ENCODE peak calls at places on chromosomes 11 and 22, in six cellular contexts. Q, Z, B, P, Y and L are unnamed samples.

GRCh38 chr11:114880458-114880857 is 202.1 kb downstream of the NXPE2 start:
- DNase-seq in Q (no peak), Z (no peak), B (no peak), P (no peak), Y (no peak), L (no peak)

GRCh38 chr11:84234462-84235202 is 948.5 kb upstream of the CCDC90B start:
- DNase-seq in Q (no peak), Z (no peak), B (no peak), P (no peak), Y (no peak), L (no peak)

GRCh38 chr11:12287374-12288211 is 89.8 kb upstream of the PARVA start:
- DNase-seq in Q (peak; percentile 95), Z (peak; percentile 95), B (no peak), P (peak; percentile 55), Y (peak; percentile 59), L (peak; percentile 20)

GRCh38 chr11:72012091-72012630 is 13.5 kb downstream of the IL18BP start:
- DNase-seq in Q (no peak), Z (no peak), B (no peak), P (no peak), Y (no peak), L (no peak)

GRCh38 chr22:40024201-40025061 is 29.7 kb downstream of the FAM83F start:
- DNase-seq in Q (peak; percentile 62), Z (peak; percentile 39), B (no peak), P (peak; percentile 84), Y (peak; percentile 54), L (peak; percentile 73)

GRCh38 chr11:66420671-66421476 is at the start of gene NPAS4:
- DNase-seq in Q (no peak), Z (no peak), B (no peak), P (no peak), Y (no peak), L (no peak)

GRCh38 chr22:37752189-37753061 is 55.3 kb upstream of the GCAT start:
- DNase-seq in Q (peak; percentile 94), Z (peak; percentile 90), B (no peak), P (no peak), Y (peak; percentile 73), L (no peak)

GRCh38 chr11:126989942-126990715 is 10.4 kb downstream of the KIRREL3 start:
- DNase-seq in Q (peak; percentile 69), Z (peak; percentile 35), B (no peak), P (peak; percentile 56), Y (peak; percentile 38), L (peak; percentile 62)

GRCh38 chr22:40560551-40560950 is 76.0 kb downstream of the MRTFA start:
- DNase-seq in Q (no peak), Z (peak; percentile 95), B (no peak), P (peak; percentile 69), Y (no peak), L (peak; percentile 22)

GRCh38 chr11:103031834-103032233 is 60.1 kb downstream of the DCUN1D5 start:
- DNase-seq in Q (no peak), Z (no peak), B (no peak), P (no peak), Y (no peak), L (no peak)

GRCh38 chr11:9574806-9575530 is 1.5 kb downstream of the WEE1 start:
- DNase-seq in Q (peak; percentile 84), Z (peak; percentile 87), B (no peak), P (peak; percentile 85), Y (peak; percentile 82), L (peak; percentile 66)

GRCh38 chr11:112292785-112293407 is 32.2 kb upstream of the PLET1 start:
- DNase-seq in Q (peak; percentile 16), Z (peak; percentile 76), B (no peak), P (no peak), Y (no peak), L (no peak)

GRCh38 chr11:94315664-94316063 is 11.3 kb downstream of the IZUMO1R start:
- DNase-seq in Q (no peak), Z (no peak), B (no peak), P (no peak), Y (no peak), L (no peak)

GRCh38 chr11:74025467-74026166 is 16.7 kb upstream of the UCP3 start:
- DNase-seq in Q (no peak), Z (peak; percentile 29), B (no peak), P (no peak), Y (no peak), L (no peak)

GRCh38 chr22:22089459-22090308 is 107.1 kb upstream of the TOP3B start:
- DNase-seq in Q (no peak), Z (no peak), B (no peak), P (no peak), Y (no peak), L (no peak)

GRCh38 chr22:35596821-35597220 is 20.3 kb downstream of the MB start:
- DNase-seq in Q (no peak), Z (no peak), B (no peak), P (no peak), Y (no peak), L (no peak)

GRCh38 chr22:40791241-40791640 is 27.9 kb downstream of the SLC25A17 start:
- DNase-seq in Q (no peak), Z (peak; percentile 67), B (no peak), P (no peak), Y (no peak), L (no peak)

GRCh38 chr11:26778000-26778757 is 56.3 kb upstream of the SLC5A12 start:
- DNase-seq in Q (no peak), Z (no peak), B (no peak), P (no peak), Y (no peak), L (no peak)

GRCh38 chr11:1125803-1126202 is 31.9 kb upstream of the MUC5AC start:
- DNase-seq in Q (no peak), Z (no peak), B (no peak), P (no peak), Y (no peak), L (no peak)

GRCh38 chr11:1127664-1128162 is 30.0 kb upstream of the MUC5AC start:
- DNase-seq in Q (no peak), Z (no peak), B (no peak), P (no peak), Y (no peak), L (no peak)

GRCh38 chr11:1126935-1127663 is 30.7 kb upstream of the MUC5AC start:
- DNase-seq in Q (no peak), Z (no peak), B (no peak), P (no peak), Y (no peak), L (peak; percentile 51)

GRCh38 chr11:1128333-1129142 is 29.2 kb upstream of the MUC5AC start:
- DNase-seq in Q (no peak), Z (no peak), B (no peak), P (no peak), Y (no peak), L (no peak)

GRCh38 chr11:1126491-1126926 is 31.2 kb upstream of the MUC5AC start:
- DNase-seq in Q (no peak), Z (no peak), B (no peak), P (no peak), Y (no peak), L (no peak)
- TF ChIP-seq MYC in Q (no peak), Z (no peak), B (no peak), P (no peak), Y (no peak), L (no peak)

DNA sequence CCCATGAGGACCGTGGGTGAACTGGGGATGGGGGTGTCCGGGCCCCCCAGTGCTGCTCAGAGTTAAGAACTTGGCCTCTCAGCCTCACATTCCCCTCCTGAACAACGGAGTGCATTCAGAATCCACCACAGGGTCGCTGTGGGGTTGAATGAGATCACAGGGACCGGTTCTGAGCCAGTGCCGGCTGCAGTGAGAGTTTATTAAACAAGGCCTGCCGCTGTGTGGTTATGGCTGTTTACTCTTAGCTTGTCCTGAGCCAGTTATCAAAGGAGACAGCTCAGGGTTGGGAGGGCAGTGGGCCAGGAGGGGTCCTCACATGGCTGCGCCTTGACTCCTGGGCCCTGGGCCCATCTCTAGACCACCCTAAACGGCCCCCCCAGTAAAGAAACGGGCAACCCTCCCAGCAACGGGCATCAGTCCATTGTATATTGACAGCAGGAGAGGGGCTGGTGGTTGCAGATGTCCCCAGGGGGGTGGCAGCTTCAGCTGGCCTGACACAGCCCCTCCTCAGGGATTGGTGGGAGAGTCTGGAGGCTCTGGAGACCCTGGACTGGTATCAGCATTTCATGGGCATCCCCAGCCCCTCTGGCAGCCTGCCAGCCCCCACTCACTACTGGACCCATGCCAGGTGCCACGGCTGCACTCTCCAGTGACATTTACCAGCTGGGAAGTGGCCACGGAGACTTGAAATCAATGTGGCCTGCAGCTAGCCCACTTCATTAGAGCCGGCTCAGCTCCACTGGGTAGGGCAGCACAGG is 15.1 kb upstream of the CABP7 start:
- DNase-seq in Q (peak; percentile 43), Z (no peak), B (no peak), P (no peak), Y (peak; percentile 83), L (no peak)
- TF ChIP-seq MYC in Q (no peak), Z (no peak), B (no peak), P (no peak), Y (no peak), L (no peak)

DNA sequence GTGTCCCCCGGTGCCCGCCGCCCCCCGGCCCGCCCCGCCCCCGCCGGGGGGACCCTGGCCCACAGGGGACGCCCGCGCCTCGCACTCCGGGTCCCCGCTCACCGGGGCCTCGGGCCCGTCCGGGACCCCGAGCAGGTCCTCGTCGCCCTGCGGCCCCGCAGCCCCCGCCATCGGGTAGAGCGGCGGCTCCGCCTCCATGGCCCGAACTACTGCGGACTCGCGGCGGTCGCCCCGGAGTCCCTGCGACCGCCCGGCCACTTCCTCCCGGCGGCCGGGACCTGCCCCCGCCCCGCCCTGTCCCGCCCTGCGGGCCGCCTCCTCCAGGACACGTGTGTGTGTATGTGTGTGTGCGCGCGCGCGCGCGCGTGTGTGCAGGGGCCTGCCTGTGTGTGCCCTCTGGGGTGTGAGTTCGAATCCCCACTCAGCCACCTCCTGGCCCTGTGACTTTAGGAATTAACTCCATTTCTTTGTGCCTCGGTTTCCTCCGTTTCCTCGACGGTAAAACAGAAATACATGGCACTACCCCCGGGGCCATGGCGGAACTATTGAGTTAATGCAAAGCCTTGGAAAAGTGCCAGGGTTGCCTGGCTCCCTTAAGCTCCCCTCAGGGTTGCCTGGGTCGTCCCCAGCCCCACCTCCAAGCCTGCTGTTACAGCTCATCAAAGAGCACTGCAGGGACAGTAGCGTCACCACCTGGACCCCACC is at the start of gene UNC93B1:
- DNase-seq in Q (peak; percentile 92), Z (peak; percentile 70), B (peak; percentile 57), P (peak; percentile 96), Y (peak; percentile 80), L (peak; percentile 96)
- TF ChIP-seq MYC in Q (peak; percentile 73), Z (no peak), B (no peak), P (peak; percentile 92), Y (peak; percentile 87), L (peak; percentile 95)

DNA sequence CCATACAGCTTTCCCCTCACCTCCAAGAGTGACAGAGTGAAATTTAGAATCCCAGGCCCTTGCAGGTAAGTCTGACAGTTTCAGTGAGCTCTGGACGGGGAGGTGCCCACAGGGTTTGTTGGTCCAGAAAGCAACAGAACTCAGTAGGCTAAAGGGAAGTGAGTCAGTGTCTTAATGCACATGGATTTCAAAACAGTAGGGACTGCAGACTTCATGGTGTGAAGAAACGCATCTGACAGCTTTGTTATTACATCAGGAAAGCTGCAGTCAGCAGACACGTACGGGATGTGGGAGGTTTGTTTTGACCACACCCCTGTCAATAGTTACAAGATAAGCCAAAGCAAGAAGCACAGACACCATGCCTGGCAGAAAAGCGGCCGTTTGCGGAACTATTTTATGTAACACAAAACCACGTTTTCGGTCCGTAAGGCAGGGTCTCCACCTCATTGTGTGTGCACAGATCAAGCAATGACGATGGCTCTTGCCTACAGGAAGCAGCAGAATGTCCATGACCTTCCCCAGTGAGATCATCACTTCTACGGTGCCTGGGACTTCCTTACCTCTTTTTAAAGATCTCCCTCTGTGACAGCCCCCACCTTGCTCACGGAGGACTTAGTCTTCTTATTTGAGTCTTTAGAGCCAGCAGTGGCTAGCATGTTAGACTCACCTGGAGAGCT is 58.1 kb upstream of the FTH1 start:
- DNase-seq in Q (peak; percentile 95), Z (peak; percentile 94), B (peak; percentile 56), P (peak; percentile 93), Y (peak; percentile 87), L (peak; percentile 100)
- TF ChIP-seq MYC in Q (no peak), Z (no peak), B (no peak), P (peak; percentile 95), Y (peak; percentile 50), L (peak; percentile 93)